ENCODE peak calls at places on chromosomes 12 and 14, in six cellular contexts. One of them, this sample, is unnamed.

GRCh38 chr12:89708793-89709156 is at the start of gene ATP2B1:
- DNase-seq in keratinocyte: no peak
- DNase-seq in right cardiac atrium: peak
- DNase-seq in MM.1S: peak
- DNase-seq in body of pancreas: peak
- DNase-seq in pancreas: peak
- DNase-seq in this sample: peak

GRCh38 chr14:56964885-56965284 is 154.6 kb upstream of the OTX2 start:
- DNase-seq in MM.1S: no peak
- DNase-seq in right cardiac atrium: no peak
- DNase-seq in keratinocyte: no peak
- DNase-seq in body of pancreas: no peak
- DNase-seq in pancreas: no peak
- DNase-seq in this sample: no peak

GRCh38 chr12:94762943-94763342 is 112.6 kb upstream of the TMCC3 start:
- DNase-seq in pancreas: no peak
- DNase-seq in body of pancreas: no peak
- DNase-seq in keratinocyte: no peak
- DNase-seq in right cardiac atrium: no peak
- DNase-seq in MM.1S: no peak
- DNase-seq in this sample: no peak

GRCh38 chr14:62914025-62914424 is 131.2 kb downstream of the KCNH5 start:
- DNase-seq in keratinocyte: no peak
- DNase-seq in pancreas: no peak
- DNase-seq in body of pancreas: no peak
- DNase-seq in right cardiac atrium: no peak
- DNase-seq in MM.1S: no peak
- DNase-seq in this sample: no peak

GRCh38 chr12:120078868-120079267 is 37.7 kb downstream of the RAB35 start:
- DNase-seq in MM.1S: peak
- DNase-seq in body of pancreas: no peak
- DNase-seq in keratinocyte: no peak
- DNase-seq in pancreas: no peak
- DNase-seq in right cardiac atrium: peak
- DNase-seq in this sample: no peak

GRCh38 chr12:56160160-56160763 is 2.1 kb downstream of the MYL6 start:
- DNase-seq in right cardiac atrium: no peak
- DNase-seq in MM.1S: no peak
- DNase-seq in keratinocyte: no peak
- DNase-seq in pancreas: no peak
- DNase-seq in body of pancreas: no peak
- DNase-seq in this sample: no peak

GRCh38 chr14:34231626-34232025 is 230.4 kb downstream of the SPTSSA start:
- DNase-seq in body of pancreas: no peak
- DNase-seq in right cardiac atrium: no peak
- DNase-seq in pancreas: no peak
- DNase-seq in keratinocyte: no peak
- DNase-seq in MM.1S: no peak
- DNase-seq in this sample: no peak

GRCh38 chr14:30330452-30330851 is 228.5 kb upstream of the G2E3 start:
- DNase-seq in body of pancreas: no peak
- DNase-seq in pancreas: no peak
- DNase-seq in MM.1S: no peak
- DNase-seq in right cardiac atrium: no peak
- DNase-seq in keratinocyte: no peak
- DNase-seq in this sample: no peak

GRCh38 chr14:30332374-30332773 is 226.6 kb upstream of the G2E3 start:
- DNase-seq in MM.1S: no peak
- DNase-seq in pancreas: no peak
- DNase-seq in body of pancreas: no peak
- DNase-seq in keratinocyte: no peak
- DNase-seq in right cardiac atrium: no peak
- DNase-seq in this sample: no peak

GRCh38 chr14:79543966-79544365 is 667.3 kb downstream of the DIO2 start:
- DNase-seq in keratinocyte: peak
- DNase-seq in MM.1S: no peak
- DNase-seq in pancreas: no peak
- DNase-seq in body of pancreas: no peak
- DNase-seq in right cardiac atrium: no peak
- DNase-seq in this sample: peak

GRCh38 chr14:36524874-36525745 is 5.1 kb upstream of the NKX2-1 start:
- DNase-seq in pancreas: no peak
- DNase-seq in body of pancreas: peak
- DNase-seq in keratinocyte: peak
- DNase-seq in MM.1S: no peak
- DNase-seq in right cardiac atrium: no peak
- DNase-seq in this sample: no peak

GRCh38 chr14:23078692-23079116 is 16.2 kb downstream of the ACIN1 start:
- DNase-seq in keratinocyte: no peak
- DNase-seq in pancreas: no peak
- DNase-seq in MM.1S: no peak
- DNase-seq in right cardiac atrium: peak
- DNase-seq in body of pancreas: peak
- DNase-seq in this sample: peak

GRCh38 chr12:114136656-114137055 is 170.5 kb upstream of the RBM19 start:
- DNase-seq in body of pancreas: no peak
- DNase-seq in keratinocyte: no peak
- DNase-seq in MM.1S: no peak
- DNase-seq in pancreas: no peak
- DNase-seq in right cardiac atrium: no peak
- DNase-seq in this sample: no peak

GRCh38 chr14:33273978-33274377 is 335.3 kb downstream of the NPAS3 start:
- DNase-seq in MM.1S: no peak
- DNase-seq in pancreas: no peak
- DNase-seq in keratinocyte: no peak
- DNase-seq in right cardiac atrium: no peak
- DNase-seq in body of pancreas: no peak
- DNase-seq in this sample: no peak

GRCh38 chr14:90607141-90607540 is 209.1 kb downstream of the TTC7B start:
- DNase-seq in keratinocyte: no peak
- DNase-seq in MM.1S: no peak
- DNase-seq in right cardiac atrium: no peak
- DNase-seq in body of pancreas: no peak
- DNase-seq in pancreas: no peak
- DNase-seq in this sample: no peak

GRCh38 chr12:6328945-6329692 is 12.8 kb downstream of the TNFRSF1A start:
- DNase-seq in keratinocyte: no peak
- DNase-seq in MM.1S: no peak
- DNase-seq in right cardiac atrium: peak
- DNase-seq in body of pancreas: no peak
- DNase-seq in pancreas: no peak
- DNase-seq in this sample: no peak
- H3K27ac ChIP-seq in keratinocyte: no peak
- H3K27ac ChIP-seq in MM.1S: no peak
- H3K27ac ChIP-seq in right cardiac atrium: no peak
- H3K27ac ChIP-seq in body of pancreas: no peak
- H3K27ac ChIP-seq in pancreas: no peak
- H3K27ac ChIP-seq in this sample: no peak

DNA sequence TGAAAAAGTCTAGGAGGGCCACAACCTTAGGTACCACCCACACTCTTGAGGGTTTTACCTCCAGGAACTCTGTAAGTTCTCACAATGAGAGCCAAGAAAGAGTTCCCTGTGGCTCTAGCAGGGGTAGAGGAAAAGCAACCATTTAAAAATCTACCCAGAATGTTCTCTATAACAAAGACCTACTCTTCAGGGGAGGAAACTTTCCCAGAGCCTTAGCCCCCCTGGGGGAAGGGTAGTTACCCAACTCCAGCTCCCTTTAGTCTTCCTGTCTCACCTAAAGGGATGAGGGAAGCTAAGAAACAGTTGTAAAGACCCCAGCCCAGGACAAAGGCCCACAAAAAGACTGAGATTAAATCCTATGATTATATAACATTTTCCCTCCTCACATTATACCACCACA is 46.2 kb upstream of the JDP2 start:
- DNase-seq in MM.1S: no peak
- DNase-seq in pancreas: no peak
- DNase-seq in right cardiac atrium: no peak
- DNase-seq in body of pancreas: no peak
- DNase-seq in keratinocyte: no peak
- DNase-seq in this sample: no peak
- H3K27ac ChIP-seq in MM.1S: no peak
- H3K27ac ChIP-seq in pancreas: no peak
- H3K27ac ChIP-seq in right cardiac atrium: no peak
- H3K27ac ChIP-seq in body of pancreas: no peak
- H3K27ac ChIP-seq in keratinocyte: no peak
- H3K27ac ChIP-seq in this sample: no peak

DNA sequence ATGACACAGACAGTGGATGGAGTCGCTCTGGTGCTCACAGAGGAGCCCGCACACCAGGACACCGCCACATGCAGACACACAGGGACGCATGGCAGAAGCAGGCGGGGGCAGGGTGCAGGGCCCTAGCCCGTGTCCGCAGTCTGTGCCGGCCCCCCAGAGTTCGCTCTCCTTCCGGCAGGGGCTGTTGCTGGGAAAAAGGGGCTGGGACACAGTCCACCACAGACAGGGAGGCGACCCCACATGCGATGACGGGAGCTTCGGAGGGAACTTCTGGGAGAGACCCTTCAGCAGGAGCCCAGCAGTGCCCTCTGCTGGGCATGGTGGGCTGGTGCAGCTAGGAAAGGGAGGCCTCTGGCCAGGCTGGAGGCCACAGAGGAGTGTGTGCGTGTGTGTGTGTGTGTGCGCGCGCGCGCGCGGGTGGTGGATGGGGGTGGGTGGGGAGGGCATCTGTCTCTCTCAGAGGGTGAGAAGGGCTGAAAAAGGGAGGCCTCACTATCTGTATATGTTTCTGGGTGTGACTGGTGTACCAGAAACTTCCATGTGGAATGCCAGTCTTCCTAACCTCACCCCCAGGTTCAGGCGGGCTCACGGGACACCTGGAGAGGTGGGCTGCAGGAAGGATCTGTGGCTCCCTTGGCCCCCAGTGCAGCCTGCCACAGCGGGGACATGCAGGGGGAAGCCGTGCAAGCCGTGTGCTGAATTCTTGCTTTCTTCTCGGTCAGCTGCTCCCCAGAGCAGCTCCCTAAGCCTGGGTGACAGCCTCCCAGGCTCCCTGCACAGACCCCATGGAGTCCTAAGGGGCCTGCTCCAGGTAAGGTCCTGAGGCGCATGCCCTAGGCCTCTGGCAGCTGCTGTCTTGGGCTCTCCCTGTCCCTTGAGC is 60.7 kb downstream of the PLEKHG3 start:
- DNase-seq in pancreas: peak
- DNase-seq in right cardiac atrium: peak
- DNase-seq in MM.1S: peak
- DNase-seq in body of pancreas: peak
- DNase-seq in keratinocyte: no peak
- DNase-seq in this sample: no peak
- H3K27ac ChIP-seq in pancreas: no peak
- H3K27ac ChIP-seq in right cardiac atrium: no peak
- H3K27ac ChIP-seq in MM.1S: no peak
- H3K27ac ChIP-seq in body of pancreas: no peak
- H3K27ac ChIP-seq in keratinocyte: no peak
- H3K27ac ChIP-seq in this sample: no peak

DNA sequence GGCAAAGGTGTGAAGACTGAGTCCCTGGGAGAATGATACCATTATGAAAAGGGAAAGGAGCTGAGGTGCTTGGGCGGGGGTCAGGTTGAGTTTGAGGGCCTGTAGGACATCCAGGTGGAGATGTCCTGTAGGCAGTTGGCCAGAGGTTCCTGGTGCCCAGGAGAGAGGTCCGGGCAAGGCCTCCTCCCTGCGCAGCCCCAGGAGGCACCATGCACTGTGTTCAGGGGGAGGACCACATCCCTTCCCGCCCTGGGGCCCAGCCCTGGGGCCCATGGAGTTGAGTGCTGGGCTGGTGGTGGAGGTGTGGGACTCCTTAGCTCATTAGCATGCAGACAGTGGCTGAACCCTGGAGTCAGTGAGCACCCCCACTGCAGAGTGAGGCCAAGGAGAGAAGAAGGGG is 5.6 kb upstream of the FAIM2 start:
- DNase-seq in right cardiac atrium: peak
- DNase-seq in pancreas: no peak
- DNase-seq in keratinocyte: no peak
- DNase-seq in MM.1S: no peak
- DNase-seq in body of pancreas: no peak
- DNase-seq in this sample: no peak
- H3K27ac ChIP-seq in right cardiac atrium: no peak
- H3K27ac ChIP-seq in pancreas: no peak
- H3K27ac ChIP-seq in keratinocyte: no peak
- H3K27ac ChIP-seq in MM.1S: no peak
- H3K27ac ChIP-seq in body of pancreas: no peak
- H3K27ac ChIP-seq in this sample: no peak

DNA sequence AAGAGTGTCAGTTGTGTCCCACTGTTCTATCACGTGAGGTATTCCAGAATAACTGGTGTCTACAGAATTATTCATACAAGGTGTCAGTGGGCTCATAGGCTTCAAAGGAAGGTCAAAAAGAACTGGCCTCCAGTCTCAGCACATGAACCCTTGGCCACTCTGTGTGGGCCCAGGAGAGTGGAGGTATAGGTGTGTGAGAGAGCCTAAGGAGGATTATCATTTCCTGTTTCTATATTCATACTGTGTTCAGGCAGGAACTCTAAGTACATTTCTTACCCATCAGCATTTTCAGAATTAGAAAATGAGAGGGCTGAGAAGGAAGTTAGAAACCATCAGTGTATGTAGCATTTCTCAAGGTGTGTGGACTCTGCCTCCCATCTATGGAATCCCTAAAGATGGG is 87.0 kb downstream of the BTG1 start:
- DNase-seq in right cardiac atrium: no peak
- DNase-seq in pancreas: no peak
- DNase-seq in keratinocyte: no peak
- DNase-seq in body of pancreas: no peak
- DNase-seq in MM.1S: peak
- DNase-seq in this sample: no peak
- H3K27ac ChIP-seq in right cardiac atrium: no peak
- H3K27ac ChIP-seq in pancreas: no peak
- H3K27ac ChIP-seq in keratinocyte: no peak
- H3K27ac ChIP-seq in body of pancreas: no peak
- H3K27ac ChIP-seq in MM.1S: peak
- H3K27ac ChIP-seq in this sample: peak

DNA sequence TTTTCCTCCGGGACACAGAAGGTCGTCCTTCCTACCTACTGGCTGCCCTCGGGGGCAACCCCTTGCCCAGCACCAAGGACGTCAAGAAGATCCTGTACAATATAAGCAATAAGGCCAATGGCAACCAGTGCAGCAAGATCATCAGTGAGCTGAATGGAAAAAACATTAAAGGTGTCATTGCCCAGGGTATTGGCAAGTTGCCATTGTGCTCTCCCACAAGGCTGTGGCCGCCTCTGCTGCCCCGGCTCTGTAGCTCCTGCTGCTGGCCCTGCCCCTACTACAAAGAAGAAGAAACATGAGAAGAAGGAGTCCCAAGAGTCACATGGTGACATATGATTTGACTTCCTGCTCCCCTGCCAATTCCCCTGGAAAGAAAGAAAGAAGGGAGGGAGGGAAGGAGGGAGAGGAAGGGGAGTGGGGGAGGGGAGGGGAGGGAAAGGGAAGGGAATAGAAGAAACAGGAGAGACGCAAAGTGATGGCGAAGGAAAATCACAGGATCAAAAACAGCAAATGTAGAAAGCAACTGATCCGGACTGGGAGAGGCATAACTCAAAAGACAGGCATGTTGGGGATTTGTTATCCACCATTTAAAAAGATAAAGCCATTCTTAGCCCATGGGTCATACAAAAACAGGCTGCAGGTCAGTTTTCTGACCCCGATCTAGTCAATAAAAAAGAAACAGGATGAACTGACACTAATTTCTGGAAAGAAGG is 61.3 kb upstream of the RESF1 start:
- DNase-seq in right cardiac atrium: no peak
- DNase-seq in pancreas: no peak
- DNase-seq in keratinocyte: no peak
- DNase-seq in MM.1S: peak
- DNase-seq in body of pancreas: peak
- DNase-seq in this sample: no peak
- H3K27ac ChIP-seq in right cardiac atrium: no peak
- H3K27ac ChIP-seq in pancreas: no peak
- H3K27ac ChIP-seq in keratinocyte: no peak
- H3K27ac ChIP-seq in MM.1S: peak
- H3K27ac ChIP-seq in body of pancreas: no peak
- H3K27ac ChIP-seq in this sample: no peak